ENCODE peak calls at places on chromosomes 5 and 9, in six cellular contexts. One of them, this sample, is unnamed.

GRCh38 chr5:126884269-126884819 is 107.4 kb downstream of the LMNB1 start:
- DNase-seq in putamen: no peak
- DNase-seq in anterior cingulate cortex: no peak
- DNase-seq in left lung: no peak
- DNase-seq in hypothalamus: no peak
- DNase-seq in EL: peak; percentile 92
- DNase-seq in this sample: no peak

GRCh38 chr5:115430374-115430773 is 114.2 kb downstream of the FEM1C start:
- DNase-seq in putamen: no peak
- DNase-seq in anterior cingulate cortex: no peak
- DNase-seq in left lung: no peak
- DNase-seq in hypothalamus: no peak
- DNase-seq in EL: no peak
- DNase-seq in this sample: no peak

GRCh38 chr5:73446631-73447233 is 1.8 kb downstream of the FOXD1 start:
- DNase-seq in putamen: no peak
- DNase-seq in anterior cingulate cortex: no peak
- DNase-seq in left lung: peak; percentile 63
- DNase-seq in hypothalamus: no peak
- DNase-seq in EL: peak; percentile 27
- DNase-seq in this sample: no peak

GRCh38 chr5:15010936-15011335 is 139.4 kb upstream of the ANKH start:
- DNase-seq in putamen: no peak
- DNase-seq in anterior cingulate cortex: no peak
- DNase-seq in left lung: no peak
- DNase-seq in hypothalamus: no peak
- DNase-seq in EL: no peak
- DNase-seq in this sample: no peak

GRCh38 chr9:18294229-18294628 is 179.7 kb upstream of the ADAMTSL1 start:
- DNase-seq in putamen: no peak
- DNase-seq in anterior cingulate cortex: no peak
- DNase-seq in left lung: no peak
- DNase-seq in hypothalamus: no peak
- DNase-seq in EL: no peak
- DNase-seq in this sample: no peak

GRCh38 chr9:89874351-89875321 is 269.8 kb downstream of the GADD45G start:
- DNase-seq in putamen: no peak
- DNase-seq in anterior cingulate cortex: no peak
- DNase-seq in left lung: peak; percentile 69
- DNase-seq in hypothalamus: peak; percentile 25
- DNase-seq in EL: no peak
- DNase-seq in this sample: no peak

GRCh38 chr9:99828417-99829176 is 6.9 kb downstream of the NR4A3 start:
- DNase-seq in putamen: no peak
- DNase-seq in anterior cingulate cortex: no peak
- DNase-seq in left lung: peak; percentile 71
- DNase-seq in hypothalamus: no peak
- DNase-seq in EL: no peak
- DNase-seq in this sample: peak; percentile 15

GRCh38 chr5:114237766-114238165 is 124.1 kb upstream of the KCNN2 start:
- DNase-seq in putamen: no peak
- DNase-seq in anterior cingulate cortex: no peak
- DNase-seq in left lung: no peak
- DNase-seq in hypothalamus: no peak
- DNase-seq in EL: peak; percentile 95
- DNase-seq in this sample: no peak

GRCh38 chr5:52702877-52703276 is 84.8 kb upstream of the ITGA1 start:
- DNase-seq in putamen: no peak
- DNase-seq in anterior cingulate cortex: no peak
- DNase-seq in left lung: no peak
- DNase-seq in hypothalamus: no peak
- DNase-seq in EL: no peak
- DNase-seq in this sample: no peak

GRCh38 chr5:154857091-154857533 is 1.3 kb upstream of the CNOT8 start:
- DNase-seq in putamen: no peak
- DNase-seq in anterior cingulate cortex: peak; percentile 45
- DNase-seq in left lung: no peak
- DNase-seq in hypothalamus: no peak
- DNase-seq in EL: no peak
- DNase-seq in this sample: peak; percentile 13

GRCh38 chr9:96317335-96317980 is 15.5 kb upstream of the HSD17B3 start:
- DNase-seq in putamen: peak; percentile 45
- DNase-seq in anterior cingulate cortex: no peak
- DNase-seq in left lung: no peak
- DNase-seq in hypothalamus: peak; percentile 35
- DNase-seq in EL: peak; percentile 54
- DNase-seq in this sample: peak; percentile 58

GRCh38 chr5:122141751-122142150 is 12.4 kb downstream of the ZNF474 start:
- DNase-seq in putamen: no peak
- DNase-seq in anterior cingulate cortex: no peak
- DNase-seq in left lung: no peak
- DNase-seq in hypothalamus: no peak
- DNase-seq in EL: peak; percentile 68
- DNase-seq in this sample: no peak

GRCh38 chr9:109408759-109409462 is 88.1 kb upstream of the EPB41L4B start:
- DNase-seq in putamen: no peak
- DNase-seq in anterior cingulate cortex: no peak
- DNase-seq in left lung: no peak
- DNase-seq in hypothalamus: no peak
- DNase-seq in EL: no peak
- DNase-seq in this sample: no peak

GRCh38 chr9:84929068-84929467 is 259.5 kb downstream of the NTRK2 start:
- DNase-seq in putamen: no peak
- DNase-seq in anterior cingulate cortex: no peak
- DNase-seq in left lung: no peak
- DNase-seq in hypothalamus: no peak
- DNase-seq in EL: no peak
- DNase-seq in this sample: no peak

GRCh38 chr5:35815089-35815936 is 41.4 kb upstream of the IL7R start:
- DNase-seq in putamen: no peak
- DNase-seq in anterior cingulate cortex: no peak
- DNase-seq in left lung: no peak
- DNase-seq in hypothalamus: no peak
- DNase-seq in EL: peak; percentile 49
- DNase-seq in this sample: no peak

GRCh38 chr9:129404621-129405020 is 216.3 kb downstream of the C9orf50 start:
- DNase-seq in putamen: no peak
- DNase-seq in anterior cingulate cortex: no peak
- DNase-seq in left lung: peak; percentile 54
- DNase-seq in hypothalamus: no peak
- DNase-seq in EL: no peak
- DNase-seq in this sample: peak; percentile 69

GRCh38 chr5:157533011-157533481 is 42.5 kb downstream of the ADAM19 start:
- DNase-seq in putamen: no peak
- DNase-seq in anterior cingulate cortex: no peak
- DNase-seq in left lung: no peak
- DNase-seq in hypothalamus: no peak
- DNase-seq in EL: no peak
- DNase-seq in this sample: no peak

GRCh38 chr5:150036513-150036912 is 36.0 kb downstream of the HMGXB3 start:
- DNase-seq in putamen: no peak
- DNase-seq in anterior cingulate cortex: no peak
- DNase-seq in left lung: no peak
- DNase-seq in hypothalamus: no peak
- DNase-seq in EL: peak; percentile 100
- DNase-seq in this sample: no peak

GRCh38 chr9:7154650-7155049 is 396.9 kb downstream of the KDM4C start:
- DNase-seq in putamen: no peak
- DNase-seq in anterior cingulate cortex: no peak
- DNase-seq in left lung: no peak
- DNase-seq in hypothalamus: no peak
- DNase-seq in EL: no peak
- DNase-seq in this sample: no peak